ENCODE peak calls at places on chromosomes 11 and 22, in seven cellular contexts. One of them, this sample, is unnamed.

GRCh38 chr11:58394195-58394594 is 12.5 kb downstream of the OR5B3 start:
- DNase-seq in HCT116: no peak
- DNase-seq in endothelial cell: no peak
- DNase-seq in left lung: no peak
- DNase-seq in glomerular endothelial cell: peak; percentile 22
- DNase-seq in NCI-H1105: no peak
- DNase-seq in memory B cell: no peak
- DNase-seq in this sample: no peak

GRCh38 chr22:46541536-46541935 is 4.1 kb upstream of the CELSR1 start:
- DNase-seq in HCT116: no peak
- DNase-seq in endothelial cell: no peak
- DNase-seq in left lung: no peak
- DNase-seq in glomerular endothelial cell: no peak
- DNase-seq in NCI-H1105: no peak
- DNase-seq in memory B cell: no peak
- DNase-seq in this sample: no peak

GRCh38 chr11:121437018-121437685 is 15.0 kb upstream of the SORL1 start:
- DNase-seq in HCT116: no peak
- DNase-seq in endothelial cell: no peak
- DNase-seq in left lung: no peak
- DNase-seq in glomerular endothelial cell: no peak
- DNase-seq in NCI-H1105: no peak
- DNase-seq in memory B cell: no peak
- DNase-seq in this sample: no peak

GRCh38 chr22:32539631-32540449 is 65.2 kb downstream of the FBXO7 start:
- DNase-seq in HCT116: no peak
- DNase-seq in endothelial cell: no peak
- DNase-seq in left lung: no peak
- DNase-seq in glomerular endothelial cell: no peak
- DNase-seq in NCI-H1105: no peak
- DNase-seq in memory B cell: no peak
- DNase-seq in this sample: no peak

GRCh38 chr22:47160141-47160541 is 397.7 kb downstream of the TBC1D22A start:
- DNase-seq in HCT116: no peak
- DNase-seq in endothelial cell: no peak
- DNase-seq in left lung: no peak
- DNase-seq in glomerular endothelial cell: no peak
- DNase-seq in NCI-H1105: no peak
- DNase-seq in memory B cell: no peak
- DNase-seq in this sample: no peak

GRCh38 chr11:31141804-31142203 is 227.7 kb downstream of the DCDC1 start:
- DNase-seq in HCT116: no peak
- DNase-seq in endothelial cell: no peak
- DNase-seq in left lung: no peak
- DNase-seq in glomerular endothelial cell: no peak
- DNase-seq in NCI-H1105: no peak
- DNase-seq in memory B cell: no peak
- DNase-seq in this sample: no peak

GRCh38 chr22:49785841-49786451 is 41.7 kb downstream of the BRD1 start:
- DNase-seq in HCT116: no peak
- DNase-seq in endothelial cell: no peak
- DNase-seq in left lung: no peak
- DNase-seq in glomerular endothelial cell: no peak
- DNase-seq in NCI-H1105: no peak
- DNase-seq in memory B cell: no peak
- DNase-seq in this sample: no peak

GRCh38 chr22:29719894-29720645 is at the start of gene CABP7:
- DNase-seq in HCT116: no peak
- DNase-seq in endothelial cell: no peak
- DNase-seq in left lung: no peak
- DNase-seq in glomerular endothelial cell: no peak
- DNase-seq in NCI-H1105: no peak
- DNase-seq in memory B cell: no peak
- DNase-seq in this sample: no peak

GRCh38 chr11:10590516-10590915 is 22.1 kb upstream of the LYVE1 start:
- DNase-seq in HCT116: no peak
- DNase-seq in endothelial cell: no peak
- DNase-seq in left lung: no peak
- DNase-seq in glomerular endothelial cell: no peak
- DNase-seq in NCI-H1105: no peak
- DNase-seq in memory B cell: no peak
- DNase-seq in this sample: no peak

GRCh38 chr22:48742191-48742555 is 1085.5 kb downstream of the BRD1 start:
- DNase-seq in HCT116: no peak
- DNase-seq in endothelial cell: no peak
- DNase-seq in left lung: no peak
- DNase-seq in glomerular endothelial cell: no peak
- DNase-seq in NCI-H1105: no peak
- DNase-seq in memory B cell: no peak
- DNase-seq in this sample: no peak

GRCh38 chr22:39985383-39986045 is 9.2 kb upstream of the FAM83F start:
- DNase-seq in HCT116: no peak
- DNase-seq in endothelial cell: no peak
- DNase-seq in left lung: no peak
- DNase-seq in glomerular endothelial cell: no peak
- DNase-seq in NCI-H1105: no peak
- DNase-seq in memory B cell: no peak
- DNase-seq in this sample: no peak

GRCh38 chr22:39418696-39419095 is 19.1 kb downstream of the TAB1 start:
- DNase-seq in HCT116: no peak
- DNase-seq in endothelial cell: no peak
- DNase-seq in left lung: no peak
- DNase-seq in glomerular endothelial cell: no peak
- DNase-seq in NCI-H1105: no peak
- DNase-seq in memory B cell: no peak
- DNase-seq in this sample: no peak

GRCh38 chr22:49903322-49904039 is 14.8 kb downstream of the ALG12 start:
- DNase-seq in HCT116: no peak
- DNase-seq in endothelial cell: no peak
- DNase-seq in left lung: no peak
- DNase-seq in glomerular endothelial cell: no peak
- DNase-seq in NCI-H1105: peak; percentile 82
- DNase-seq in memory B cell: no peak
- DNase-seq in this sample: no peak

GRCh38 chr11:65362320-65362931 is 7.9 kb downstream of the TIGD3 start:
- DNase-seq in HCT116: no peak
- DNase-seq in endothelial cell: no peak
- DNase-seq in left lung: no peak
- DNase-seq in glomerular endothelial cell: no peak
- DNase-seq in NCI-H1105: no peak
- DNase-seq in memory B cell: peak; percentile 47
- DNase-seq in this sample: no peak

This sample was measured in activated T-helper 1 cell treated with Interleukin-2 at 50 U/mL for 16 hours.